ENCODE peak calls at places on chromosomes 12 and 14, in nine cellular contexts. One of them, this sample, is unnamed.

GRCh38 chr12:31961137-31961536 is 1.9 kb downstream of the RESF1 start:
- DNase-seq in GM12864: no peak
- DNase-seq in neural progenitor cell: no peak
- DNase-seq in H1: no peak
- DNase-seq in AG10803: no peak
- DNase-seq in fibroblast of the aortic adventitia: no peak
- DNase-seq in Panc1: no peak
- DNase-seq in GM12865: no peak
- DNase-seq in HepG2: no peak
- DNase-seq in this sample: no peak

GRCh38 chr14:101633276-101633675 is 72.0 kb downstream of the DIO3 start:
- DNase-seq in GM12864: no peak
- DNase-seq in neural progenitor cell: no peak
- DNase-seq in H1: no peak
- DNase-seq in AG10803: no peak
- DNase-seq in fibroblast of the aortic adventitia: no peak
- DNase-seq in Panc1: no peak
- DNase-seq in GM12865: no peak
- DNase-seq in HepG2: no peak
- DNase-seq in this sample: no peak

GRCh38 chr12:104750061-104750460 is 208.0 kb downstream of the SLC41A2 start:
- DNase-seq in GM12864: peak; percentile 65
- DNase-seq in neural progenitor cell: no peak
- DNase-seq in H1: no peak
- DNase-seq in AG10803: peak; percentile 79
- DNase-seq in fibroblast of the aortic adventitia: peak; percentile 13
- DNase-seq in Panc1: no peak
- DNase-seq in GM12865: peak; percentile 63
- DNase-seq in HepG2: no peak
- DNase-seq in this sample: no peak

GRCh38 chr14:54722791-54723432 is 156.0 kb downstream of the SAMD4A start:
- DNase-seq in GM12864: no peak
- DNase-seq in neural progenitor cell: peak; percentile 56
- DNase-seq in H1: no peak
- DNase-seq in AG10803: peak; percentile 17
- DNase-seq in fibroblast of the aortic adventitia: peak; percentile 45
- DNase-seq in Panc1: no peak
- DNase-seq in GM12865: peak; percentile 52
- DNase-seq in HepG2: peak; percentile 28
- DNase-seq in this sample: peak; percentile 77

GRCh38 chr14:90579816-90580215 is 183.0 kb downstream of the CALM1 start:
- DNase-seq in GM12864: no peak
- DNase-seq in neural progenitor cell: no peak
- DNase-seq in H1: no peak
- DNase-seq in AG10803: no peak
- DNase-seq in fibroblast of the aortic adventitia: no peak
- DNase-seq in Panc1: no peak
- DNase-seq in GM12865: no peak
- DNase-seq in HepG2: no peak
- DNase-seq in this sample: no peak

GRCh38 chr12:13390921-13391320 is 194.4 kb downstream of the EMP1 start:
- DNase-seq in GM12864: no peak
- DNase-seq in neural progenitor cell: no peak
- DNase-seq in H1: peak; percentile 26
- DNase-seq in AG10803: no peak
- DNase-seq in fibroblast of the aortic adventitia: no peak
- DNase-seq in Panc1: no peak
- DNase-seq in GM12865: no peak
- DNase-seq in HepG2: no peak
- DNase-seq in this sample: no peak

GRCh38 chr12:104480826-104481457 is 24.2 kb downstream of the CHST11 start:
- DNase-seq in GM12864: no peak
- DNase-seq in neural progenitor cell: no peak
- DNase-seq in H1: no peak
- DNase-seq in AG10803: peak; percentile 43
- DNase-seq in fibroblast of the aortic adventitia: peak; percentile 49
- DNase-seq in Panc1: no peak
- DNase-seq in GM12865: no peak
- DNase-seq in HepG2: no peak
- DNase-seq in this sample: peak; percentile 65

GRCh38 chr12:118404876-118405521 is 28.6 kb downstream of the SUDS3 start:
- DNase-seq in GM12864: no peak
- DNase-seq in neural progenitor cell: peak; percentile 82
- DNase-seq in H1: peak; percentile 73
- DNase-seq in AG10803: peak; percentile 61
- DNase-seq in fibroblast of the aortic adventitia: peak; percentile 72
- DNase-seq in Panc1: peak; percentile 27
- DNase-seq in GM12865: peak; percentile 58
- DNase-seq in HepG2: peak; percentile 52
- DNase-seq in this sample: peak; percentile 79

GRCh38 chr12:110234197-110235154 is 46.6 kb upstream of the ATP2A2 start:
- DNase-seq in GM12864: no peak
- DNase-seq in neural progenitor cell: no peak
- DNase-seq in H1: no peak
- DNase-seq in AG10803: no peak
- DNase-seq in fibroblast of the aortic adventitia: peak; percentile 36
- DNase-seq in Panc1: no peak
- DNase-seq in GM12865: no peak
- DNase-seq in HepG2: no peak
- DNase-seq in this sample: peak; percentile 52
- TF ChIP-seq CTCF in GM12864: no peak
- TF ChIP-seq CTCF in neural progenitor cell: no peak
- TF ChIP-seq CTCF in H1: no peak
- TF ChIP-seq CTCF in AG10803: no peak
- TF ChIP-seq CTCF in fibroblast of the aortic adventitia: no peak
- TF ChIP-seq CTCF in Panc1: no peak
- TF ChIP-seq CTCF in GM12865: no peak
- TF ChIP-seq CTCF in HepG2: no peak
- TF ChIP-seq CTCF in this sample: no peak

GRCh38 chr12:113220593-113221180 is 577 bp upstream of the TPCN1 start:
- DNase-seq in GM12864: no peak
- DNase-seq in neural progenitor cell: no peak
- DNase-seq in H1: no peak
- DNase-seq in AG10803: no peak
- DNase-seq in fibroblast of the aortic adventitia: no peak
- DNase-seq in Panc1: no peak
- DNase-seq in GM12865: peak; percentile 41
- DNase-seq in HepG2: no peak
- DNase-seq in this sample: no peak

GRCh38 chr12:113221181-113221996 is at the start of gene TPCN1:
- DNase-seq in GM12864: peak; percentile 100
- DNase-seq in neural progenitor cell: peak; percentile 100
- DNase-seq in H1: peak; percentile 98
- DNase-seq in AG10803: peak; percentile 100
- DNase-seq in fibroblast of the aortic adventitia: peak; percentile 100
- DNase-seq in Panc1: peak; percentile 99
- DNase-seq in GM12865: peak; percentile 100
- DNase-seq in HepG2: peak; percentile 100
- DNase-seq in this sample: peak; percentile 100

GRCh38 chr12:113224955-113225354 is 3.7 kb downstream of the TPCN1 start:
- DNase-seq in GM12864: no peak
- DNase-seq in neural progenitor cell: no peak
- DNase-seq in H1: no peak
- DNase-seq in AG10803: no peak
- DNase-seq in fibroblast of the aortic adventitia: no peak
- DNase-seq in Panc1: no peak
- DNase-seq in GM12865: no peak
- DNase-seq in HepG2: no peak
- DNase-seq in this sample: no peak

GRCh38 chr12:113221997-113222729 is 899 bp downstream of the TPCN1 start:
- DNase-seq in GM12864: no peak
- DNase-seq in neural progenitor cell: no peak
- DNase-seq in H1: peak; percentile 53
- DNase-seq in AG10803: no peak
- DNase-seq in fibroblast of the aortic adventitia: no peak
- DNase-seq in Panc1: no peak
- DNase-seq in GM12865: peak; percentile 45
- DNase-seq in HepG2: no peak
- DNase-seq in this sample: no peak

DNA sequence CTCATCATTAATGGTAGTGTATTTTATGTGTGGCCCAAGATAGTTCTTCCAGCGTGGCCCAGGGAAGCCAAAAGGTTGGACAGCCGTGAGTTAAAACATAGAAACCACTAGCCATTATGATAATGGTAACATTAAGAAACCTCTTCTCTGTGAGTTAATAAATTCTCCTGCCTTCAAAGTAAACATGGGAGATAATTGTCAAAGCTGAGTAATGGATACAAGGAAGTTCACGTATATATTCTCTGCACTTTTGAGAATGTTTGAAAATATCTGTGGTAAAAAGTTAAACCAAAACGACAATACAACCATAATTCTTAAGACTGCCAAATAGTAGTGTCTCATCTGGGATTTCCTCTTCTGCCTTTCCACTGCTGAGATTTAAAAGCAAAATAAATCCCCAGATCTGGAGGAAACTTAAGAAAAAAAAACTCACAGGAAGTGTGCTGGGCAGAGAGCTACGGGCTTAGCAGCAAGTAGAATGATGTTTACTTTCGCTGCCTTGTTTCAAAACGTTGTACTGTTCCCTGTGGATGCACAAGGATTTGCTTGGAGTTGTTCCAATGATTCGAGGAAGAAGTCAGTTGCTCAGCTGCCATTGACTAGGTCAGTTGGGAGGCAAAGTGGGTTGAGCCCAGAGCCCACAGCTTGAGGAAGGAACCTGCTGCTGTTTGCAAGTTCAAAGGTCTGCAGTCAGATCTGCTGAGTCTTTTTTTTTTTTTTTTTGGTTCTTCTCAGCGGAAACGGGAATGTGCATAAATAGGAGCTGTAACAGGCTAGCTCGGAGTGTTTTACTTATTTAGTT is 1.7 kb downstream of the TPCN1 start:
- DNase-seq in GM12864: no peak
- DNase-seq in neural progenitor cell: no peak
- DNase-seq in H1: no peak
- DNase-seq in AG10803: peak; percentile 88
- DNase-seq in fibroblast of the aortic adventitia: peak; percentile 88
- DNase-seq in Panc1: no peak
- DNase-seq in GM12865: peak; percentile 54
- DNase-seq in HepG2: peak; percentile 91
- DNase-seq in this sample: peak; percentile 94
- H3K4me3 ChIP-seq in GM12864: peak overlapping the region; percentile 97
- H3K4me3 ChIP-seq in neural progenitor cell: no peak overlapping the region
- H3K4me3 ChIP-seq in H1: no peak overlapping the region
- H3K4me3 ChIP-seq in AG10803: peak overlapping the region; percentile 90
- H3K4me3 ChIP-seq in fibroblast of the aortic adventitia: peak overlapping the region; percentile 94
- H3K4me3 ChIP-seq in Panc1: peak overlapping the region; percentile 80
- H3K4me3 ChIP-seq in GM12865: peak overlapping the region; percentile 96
- H3K4me3 ChIP-seq in HepG2: peak overlapping the region; percentile 90
- H3K4me3 ChIP-seq in this sample: peak overlapping the region; percentile 85

DNA sequence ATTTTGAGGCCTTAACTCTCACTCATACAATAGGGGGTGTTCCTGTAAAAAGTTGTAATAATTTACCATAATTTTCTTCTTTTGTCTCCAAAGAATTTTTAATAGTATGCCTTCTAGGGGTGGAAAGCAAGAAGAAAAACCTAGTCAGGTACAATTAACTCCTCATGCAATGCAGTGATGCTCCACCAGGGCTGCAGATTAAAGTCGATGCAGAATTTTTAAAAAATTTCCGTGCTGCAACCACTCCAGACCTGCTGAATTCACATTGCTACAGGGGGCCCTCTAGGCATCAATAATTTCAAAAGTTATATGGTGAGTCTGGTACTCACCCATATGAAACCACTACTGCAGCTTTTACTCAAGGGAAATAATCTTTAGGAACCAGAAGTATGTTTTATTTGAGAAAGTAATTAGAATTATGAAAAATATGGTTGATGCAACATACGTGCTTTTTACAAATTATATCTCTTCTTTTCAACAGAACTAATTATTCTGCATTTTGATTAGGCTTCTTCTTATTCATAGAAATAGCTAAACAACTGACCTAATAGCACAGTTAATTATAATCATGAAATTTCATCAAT is 353.2 kb downstream of the BCAT1 start:
- DNase-seq in GM12864: no peak
- DNase-seq in neural progenitor cell: no peak
- DNase-seq in H1: no peak
- DNase-seq in AG10803: no peak
- DNase-seq in fibroblast of the aortic adventitia: peak; percentile 11
- DNase-seq in Panc1: no peak
- DNase-seq in GM12865: no peak
- DNase-seq in HepG2: peak; percentile 10
- DNase-seq in this sample: peak; percentile 8
- TF ChIP-seq CTCF in GM12864: peak; percentile 47
- TF ChIP-seq CTCF in neural progenitor cell: peak; percentile 55
- TF ChIP-seq CTCF in H1: peak; percentile 42
- TF ChIP-seq CTCF in AG10803: peak; percentile 31
- TF ChIP-seq CTCF in fibroblast of the aortic adventitia: peak; percentile 55
- TF ChIP-seq CTCF in Panc1: peak; percentile 63
- TF ChIP-seq CTCF in GM12865: peak; percentile 10
- TF ChIP-seq CTCF in HepG2: no peak
- TF ChIP-seq CTCF in this sample: peak; percentile 41

DNA sequence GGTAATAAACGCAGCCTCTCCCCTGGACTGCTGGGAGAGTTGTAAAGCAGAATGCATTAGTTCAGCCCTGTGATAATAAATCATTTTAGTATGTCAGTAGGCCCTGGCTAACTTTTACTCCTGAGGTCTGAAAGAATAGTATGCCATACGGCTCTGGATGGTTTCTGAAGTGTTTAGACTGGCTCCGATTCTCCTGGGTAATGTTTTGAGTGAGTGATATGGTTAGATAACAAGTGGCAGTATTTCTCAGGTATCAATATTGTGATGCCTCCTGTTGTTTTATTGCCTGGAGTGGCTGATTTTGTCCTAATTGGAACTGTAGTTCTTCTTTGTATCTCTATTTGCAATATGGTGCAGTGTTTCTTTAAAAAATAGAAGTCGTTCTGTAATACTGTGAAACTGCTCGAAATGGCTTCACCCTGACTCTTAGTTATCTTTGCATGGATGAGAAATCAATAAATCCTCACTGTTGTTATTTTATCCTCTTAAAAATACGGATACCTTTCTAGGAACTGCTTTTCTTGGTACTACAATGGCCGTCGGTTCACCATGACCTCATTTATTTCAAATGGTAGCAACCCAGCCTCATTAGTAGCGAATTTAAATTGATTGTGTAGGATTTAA is 100.2 kb downstream of the PDZRN4 start:
- DNase-seq in GM12864: no peak
- DNase-seq in neural progenitor cell: no peak
- DNase-seq in H1: no peak
- DNase-seq in AG10803: no peak
- DNase-seq in fibroblast of the aortic adventitia: no peak
- DNase-seq in Panc1: no peak
- DNase-seq in GM12865: no peak
- DNase-seq in HepG2: no peak
- DNase-seq in this sample: no peak
- H3K4me3 ChIP-seq in GM12864: no peak overlapping the region
- H3K4me3 ChIP-seq in neural progenitor cell: no peak overlapping the region
- H3K4me3 ChIP-seq in H1: no peak overlapping the region
- H3K4me3 ChIP-seq in AG10803: no peak overlapping the region
- H3K4me3 ChIP-seq in fibroblast of the aortic adventitia: no peak overlapping the region
- H3K4me3 ChIP-seq in Panc1: no peak overlapping the region
- H3K4me3 ChIP-seq in GM12865: no peak overlapping the region
- H3K4me3 ChIP-seq in HepG2: no peak overlapping the region
- H3K4me3 ChIP-seq in this sample: no peak overlapping the region

This sample was measured in fibroblast of pulmonary artery.